ENCODE peak calls at places on chromosomes 1 and 21, in eight cellular contexts. Q is IMR-90, F is astrocyte of the spinal cord, N is neural progenitor cell, E is uterus, V is tibial nerve, Y is CD14-positive monocyte, K is PC-3. D is an unnamed sample.
A peak's percentile ranks its signal among the peaks of the same experiment; 100 is the strongest.

GRCh38 chr1:221117548-221117951 is 238.3 kb downstream of the HLX start:
- DNase-seq in Q (peak; percentile 77), V (no peak), N (no peak), Y (no peak), F (peak; percentile 95), K (peak; percentile 77), E (no peak), D (no peak)

GRCh38 chr1:221574529-221574928 is 167.4 kb downstream of the DUSP10 start:
- DNase-seq in F (peak; percentile 5), Y (no peak), V (no peak), N (no peak), K (no peak), E (no peak), Q (peak; percentile 73), D (no peak)

GRCh38 chr1:37858931-37859506 is 373 bp downstream of the MTF1 start:
- DNase-seq in K (no peak), Y (no peak), Q (peak; percentile 20), F (no peak), E (no peak), N (no peak), V (no peak), D (no peak)

GRCh38 chr1:232227171-232227740 is 402.7 kb downstream of the SIPA1L2 start:
- DNase-seq in Y (no peak), E (no peak), F (no peak), N (peak; percentile 74), K (no peak), Q (no peak), V (no peak), D (no peak)

GRCh38 chr1:172720325-172720724 is 61.4 kb downstream of the FASLG start:
- DNase-seq in N (no peak), V (no peak), F (no peak), K (peak; percentile 48), Q (no peak), Y (no peak), E (no peak), D (no peak)

GRCh38 chr1:204726478-204726877 is 40.9 kb upstream of the LRRN2 start:
- DNase-seq in E (no peak), N (no peak), K (peak; percentile 98), Y (no peak), F (no peak), Q (peak; percentile 21), V (no peak), D (no peak)

GRCh38 chr1:153277852-153278251 is 18.4 kb downstream of the LORICRIN start:
- DNase-seq in Y (no peak), F (no peak), K (peak; percentile 75), N (no peak), V (no peak), Q (no peak), E (no peak), D (no peak)

GRCh38 chr21:20040768-20041167 is 957.4 kb upstream of the NCAM2 start:
- DNase-seq in F (no peak), E (no peak), K (peak; percentile 14), N (no peak), Q (no peak), V (no peak), Y (no peak), D (no peak)

DNA sequence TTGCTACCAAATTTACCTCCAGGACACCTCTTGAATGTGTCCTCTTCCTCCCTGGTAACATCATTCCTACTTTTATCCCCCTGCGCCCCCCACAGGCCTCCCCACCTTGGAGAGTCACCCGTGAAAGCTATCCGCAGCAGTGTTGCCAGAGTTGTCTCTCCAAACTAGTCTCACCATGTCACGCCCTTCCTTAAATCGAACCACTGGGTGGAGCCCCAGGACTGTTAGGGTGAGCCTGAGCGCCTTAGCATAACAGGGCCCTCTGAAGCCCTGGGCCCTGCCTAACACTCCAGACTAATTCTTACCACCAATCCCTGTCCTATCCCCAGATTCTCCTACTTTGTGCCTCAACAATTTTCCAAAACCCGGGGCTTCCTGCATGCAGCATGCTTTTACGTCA is 35.0 kb downstream of the HSD3B2 start:
- DNase-seq in Y (no peak), E (no peak), K (peak; percentile 54), V (no peak), Q (no peak), N (peak; percentile 58), F (no peak), D (no peak)
- TF ChIP-seq CTCF in Y (no peak), E (no peak), K (peak; percentile 49), V (no peak), Q (no peak), N (peak; percentile 45), F (no peak), D (no peak)

DNA sequence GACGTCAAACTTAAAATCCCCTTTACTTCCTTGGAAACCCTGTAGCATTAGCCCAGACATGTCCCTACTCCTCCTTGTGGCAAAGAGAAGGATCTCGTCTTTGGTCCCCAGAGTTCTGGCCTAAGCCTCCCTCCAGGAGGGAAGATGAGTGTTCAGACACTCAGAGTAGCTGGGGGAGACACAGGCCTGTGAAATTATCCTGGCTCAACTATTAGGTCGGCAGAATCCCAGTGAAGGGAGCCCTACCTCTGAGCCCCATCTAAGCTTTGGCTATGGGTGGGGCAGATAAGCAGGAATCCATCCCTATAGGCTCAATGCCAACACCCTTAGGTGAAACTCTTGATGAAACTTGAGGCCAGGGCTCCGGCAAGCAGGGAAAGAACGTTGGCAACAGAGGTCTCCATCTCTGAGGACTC is 1.7 kb upstream of the SFN start:
- DNase-seq in K (peak; percentile 74), E (no peak), Y (no peak), V (no peak), N (peak; percentile 35), F (peak; percentile 47), Q (peak; percentile 46), D (no peak)
- TF ChIP-seq CTCF in K (peak; percentile 51), E (no peak), Y (no peak), V (no peak), N (peak; percentile 30), F (peak; percentile 46), Q (peak; percentile 43), D (no peak)

DNA sequence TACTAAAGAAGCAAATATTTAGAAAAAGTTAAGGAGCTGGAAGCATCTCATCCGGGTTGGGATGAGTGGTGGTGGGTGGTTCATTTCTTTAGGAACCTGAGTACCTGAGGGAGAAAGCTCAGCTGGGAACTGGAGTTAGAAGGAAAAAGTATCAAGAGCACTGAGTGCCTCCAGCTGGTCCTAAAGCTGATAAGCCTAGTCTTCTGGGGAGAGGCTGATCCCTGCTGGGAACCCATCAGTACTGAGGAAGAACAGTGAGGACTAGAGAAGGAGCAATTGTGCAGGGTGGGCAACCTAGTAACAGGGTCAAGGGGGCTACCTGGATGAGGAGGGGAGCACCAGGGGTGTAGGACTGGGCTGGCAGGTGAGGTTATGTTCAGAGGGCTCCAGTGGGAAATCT is 89.5 kb downstream of the RUNX1 start:
- DNase-seq in N (no peak), F (no peak), V (no peak), Y (no peak), K (no peak), Q (no peak), E (no peak), D (no peak)
- TF ChIP-seq CTCF in N (no peak), F (no peak), V (no peak), Y (no peak), K (no peak), Q (no peak), E (no peak), D (no peak)

GRCh38 chr1:43077273-43077672 is 94.8 kb downstream of the EBNA1BP2 start:
- DNase-seq in V (no peak), E (no peak), N (peak; percentile 10), F (no peak), Y (no peak), K (no peak), Q (no peak), D (no peak)
- TF ChIP-seq CTCF in V (no peak), E (no peak), N (no peak), F (no peak), Y (no peak), K (no peak), Q (no peak), D (no peak)

GRCh38 chr1:214378492-214378891 is 97.5 kb downstream of the SMYD2 start:
- DNase-seq in N (no peak), Q (no peak), E (no peak), K (no peak), F (no peak), Y (no peak), V (no peak), D (no peak)

GRCh38 chr1:214379254-214379970 is 98.5 kb downstream of the SMYD2 start:
- DNase-seq in N (no peak), Y (no peak), E (no peak), Q (no peak), V (no peak), K (no peak), F (no peak), D (no peak)

GRCh38 chr1:214380418-214380817 is 99.5 kb downstream of the SMYD2 start:
- DNase-seq in V (no peak), F (no peak), E (no peak), Q (no peak), K (peak; percentile 20), Y (no peak), N (no peak), D (no peak)

GRCh38 chr1:214377485-214377884 is 96.5 kb downstream of the SMYD2 start:
- DNase-seq in E (no peak), N (no peak), Q (no peak), F (no peak), K (no peak), V (no peak), Y (no peak), D (no peak)

GRCh38 chr1:214377886-214378285 is 96.9 kb downstream of the SMYD2 start:
- DNase-seq in Y (no peak), V (no peak), F (peak; percentile 47), K (no peak), Q (peak; percentile 80), E (no peak), N (no peak), D (no peak)
- TF ChIP-seq CTCF in Y (no peak), V (no peak), F (no peak), K (no peak), Q (no peak), E (no peak), N (no peak), D (no peak)

DNA sequence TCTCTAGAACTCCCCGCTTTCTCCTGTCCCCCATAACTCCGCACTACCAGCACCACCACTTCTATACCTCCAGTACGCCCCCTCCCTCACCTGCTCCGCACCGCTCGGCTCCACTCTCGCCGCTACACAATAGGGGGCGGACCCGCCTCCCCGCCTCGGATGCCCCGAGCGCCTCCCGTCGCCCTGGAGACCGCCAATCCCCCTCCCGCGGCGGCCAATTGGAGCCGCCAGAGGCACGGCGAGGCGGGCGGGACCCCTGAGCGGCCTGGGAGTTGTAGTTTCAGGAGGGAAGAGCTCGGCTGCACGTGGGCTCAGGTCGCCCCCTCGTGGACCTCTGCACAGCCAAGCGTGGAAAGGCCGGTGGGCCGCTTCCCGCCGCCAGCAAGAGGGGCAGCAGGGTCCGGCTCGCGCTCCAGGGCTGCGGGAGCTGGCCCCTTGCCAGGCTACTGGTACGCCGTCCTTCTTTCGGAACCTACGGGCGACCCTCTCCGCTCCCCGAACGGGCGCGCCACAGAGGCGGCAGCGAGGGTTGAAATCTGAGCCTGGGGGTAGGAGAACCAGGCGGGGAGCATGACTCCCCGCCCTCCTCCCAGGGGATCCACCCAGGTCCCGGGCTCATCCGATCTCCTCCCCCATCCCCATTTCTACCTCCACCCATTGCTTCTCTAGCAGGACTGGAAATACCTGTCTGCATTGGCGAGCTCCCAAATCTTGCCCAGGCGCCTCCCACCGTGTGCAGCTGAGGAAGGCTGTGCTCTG is at the start of gene IGSF9:
- DNase-seq in E (peak; percentile 91), V (no peak), K (peak; percentile 99), N (peak; percentile 99), F (peak; percentile 80), Q (peak; percentile 49), Y (no peak), D (peak; percentile 91)
- TF ChIP-seq CTCF in E (peak; percentile 78), V (peak; percentile 75), K (peak; percentile 82), N (peak; percentile 66), F (peak; percentile 55), Q (peak; percentile 39), Y (peak; percentile 40), D (peak; percentile 85)